ENCODE peak calls at places on chromosomes 1 and 21, in seven cellular contexts. Z is ovary, E is tibial nerve, L is H1, C is suprapubic skin, O is transverse colon, Y is upper lobe of left lung. D is an unnamed sample. For H3K27me3, the result is how much of the 10 kb centered on the place peaks cover.

GRCh38 chr1:228354390-228355320 is 52.0 kb downstream of the TRIM11 start:
- DNase-seq in Z (no peak), E (no peak), L (no peak), C (no peak), O (no peak), Y (peak), D (no peak)

GRCh38 chr1:229070168-229070567 is 200.7 kb upstream of the RAB4A start:
- DNase-seq in L (no peak), Z (peak), O (peak), E (peak), C (peak), Y (no peak), D (peak)

GRCh38 chr1:231162970-231163830 is 1.3 kb downstream of the TRIM67 start:
- DNase-seq in Z (no peak), L (peak), O (no peak), C (no peak), E (no peak), Y (peak), D (no peak)

GRCh38 chr1:96764469-96764868 is 42.9 kb downstream of the PTBP2 start:
- DNase-seq in Y (no peak), O (no peak), C (no peak), L (no peak), Z (no peak), E (no peak), D (no peak)

GRCh38 chr1:182061597-182061996 is at the start of gene ZNF648:
- DNase-seq in L (no peak), Z (no peak), C (no peak), Y (no peak), O (no peak), E (no peak), D (no peak)

GRCh38 chr21:42097860-42098259 is 26.7 kb downstream of the UMODL1 start:
- DNase-seq in C (no peak), Z (no peak), O (peak), L (no peak), Y (no peak), E (peak), D (no peak)

GRCh38 chr21:33025471-33026298 is at the start of gene OLIG2:
- DNase-seq in Y (peak), O (no peak), Z (no peak), E (no peak), C (no peak), L (peak), D (peak)

GRCh38 chr1:160083968-160084770 is 2.8 kb downstream of the KCNJ9 start:
- DNase-seq in O (peak), L (peak), Z (peak), E (peak), C (no peak), Y (peak), D (peak)

GRCh38 chr1:35807614-35808375 is at the start of gene AGO4:
- DNase-seq in E (peak), Y (peak), C (no peak), L (peak), Z (peak), O (peak), D (peak)

GRCh38 chr21:25901580-25901979 is 166.8 kb downstream of the GABPA start:
- DNase-seq in Y (no peak), E (no peak), O (no peak), L (no peak), Z (no peak), C (no peak), D (no peak)

GRCh38 chr1:10979483-10979920 is 33.0 kb upstream of the TARDBP start:
- DNase-seq in L (no peak), Y (no peak), Z (no peak), O (peak), C (peak), E (peak), D (peak)

GRCh38 chr1:220045356-220046051 is 801 bp downstream of the EPRS1 start:
- DNase-seq in Z (no peak), Y (no peak), L (no peak), E (no peak), C (no peak), O (no peak), D (no peak)

GRCh38 chr1:180501865-180502360 is 464 bp downstream of the ACBD6 start:
- DNase-seq in O (no peak), C (no peak), E (no peak), L (no peak), Z (no peak), Y (no peak), D (no peak)

GRCh38 chr1:11568687-11569086 is 85.5 kb downstream of the FBXO2 start:
- DNase-seq in Y (no peak), Z (no peak), E (no peak), C (no peak), L (no peak), O (no peak), D (no peak)

GRCh38 chr1:218025454-218025853 is 259.6 kb upstream of the RRP15 start:
- DNase-seq in Z (no peak), C (no peak), O (no peak), Y (no peak), L (no peak), E (no peak), D (no peak)

GRCh38 chr1:63891211-63891610 is 117.4 kb downstream of the ROR1 start:
- DNase-seq in L (no peak), E (no peak), C (no peak), Z (no peak), Y (no peak), O (no peak), D (no peak)

GRCh38 chr1:143735764-143736461 is 235.9 kb downstream of the FAM72C start:
- DNase-seq in E (no peak), Y (peak), Z (no peak), L (peak), C (no peak), O (no peak), D (no peak)

GRCh38 chr1:214762902-214763301 is 159.9 kb downstream of the CENPF start:
- DNase-seq in L (no peak), Y (no peak), E (no peak), O (no peak), Z (no peak), C (no peak), D (no peak)

GRCh38 chr1:64223329-64224151 is 20.1 kb downstream of the UBE2U start:
- DNase-seq in Y (no peak), Z (no peak), C (no peak), E (no peak), O (no peak), L (no peak), D (no peak)

GRCh38 chr1:65799601-65800000 is 6.9 kb downstream of the PDE4B start:
- DNase-seq in O (no peak), C (no peak), Y (no peak), L (no peak), E (no peak), Z (no peak), D (no peak)

GRCh38 chr1:14334336-14335176 is 263.9 kb upstream of the KAZN start:
- DNase-seq in Y (no peak), C (no peak), O (no peak), Z (no peak), E (no peak), L (no peak), D (no peak)

GRCh38 chr1:76084029-76084627 is 9.6 kb downstream of the ST6GALNAC3 start:
- DNase-seq in E (no peak), Y (no peak), O (no peak), L (no peak), Z (no peak), C (no peak), D (no peak)

GRCh38 chr1:224510880-224511645 is 76.5 kb upstream of the WDR26 start:
- DNase-seq in O (no peak), C (no peak), L (no peak), Z (no peak), Y (no peak), E (no peak), D (no peak)

GRCh38 chr1:9612162-9612845 is 23.6 kb downstream of the TMEM201 start:
- DNase-seq in C (no peak), E (no peak), Z (no peak), L (no peak), O (no peak), Y (peak), D (no peak)

GRCh38 chr1:236403905-236404696 is 10.0 kb downstream of the EDARADD start:
- DNase-seq in Z (no peak), Y (peak), C (no peak), O (no peak), L (no peak), E (no peak), D (no peak)

GRCh38 chr1:119327436-119328155 is 41.0 kb upstream of the HAO2 start:
- DNase-seq in C (no peak), E (peak), Z (peak), Y (peak), O (peak), L (peak), D (peak)

GRCh38 chr1:43872280-43872679 is 61.3 kb upstream of the ARTN start:
- DNase-seq in E (no peak), L (no peak), Y (no peak), O (no peak), C (no peak), Z (no peak), D (no peak)

GRCh38 chr1:67399594-67399993 is 30.6 kb downstream of the SERBP1 start:
- DNase-seq in E (no peak), Y (no peak), C (no peak), Z (no peak), L (no peak), O (no peak), D (no peak)

GRCh38 chr1:86380257-86380861 is 15.8 kb downstream of the ODF2L start:
- DNase-seq in E (no peak), Y (no peak), O (no peak), L (no peak), Z (no peak), C (no peak), D (no peak)

GRCh38 chr1:924619-925323 is 1.0 kb downstream of the SAMD11 start:
- DNase-seq in O (peak), Z (peak), E (no peak), C (no peak), Y (peak), L (peak), D (no peak)

GRCh38 chr1:234597894-234598293 is 12.1 kb downstream of the IRF2BP2 start:
- DNase-seq in O (peak), Z (no peak), Y (no peak), C (no peak), E (no peak), L (no peak), D (no peak)

GRCh38 chr1:109256085-109256484 is 6.7 kb downstream of the CELSR2 start:
- DNase-seq in E (no peak), C (no peak), Z (no peak), L (no peak), Y (no peak), O (no peak), D (no peak)

GRCh38 chr1:169245706-169246105 is 121.9 kb downstream of the NME7 start:
- DNase-seq in C (no peak), Y (no peak), E (no peak), O (no peak), Z (no peak), L (no peak), D (no peak)

GRCh38 chr21:26127918-26128317 is 42.7 kb downstream of the APP start:
- DNase-seq in C (no peak), O (no peak), Z (no peak), Y (no peak), E (no peak), L (no peak), D (no peak)

GRCh38 chr1:86846166-86846647 is 67.7 kb downstream of the SELENOF start:
- DNase-seq in E (peak), C (no peak), O (no peak), Y (no peak), Z (no peak), L (no peak), D (no peak)

GRCh38 chr1:222331765-222332164 is 216.1 kb downstream of the HHIPL2 start:
- DNase-seq in Z (no peak), O (no peak), E (no peak), Y (no peak), L (no peak), C (no peak), D (no peak)

GRCh38 chr1:176820292-176821056 is 344.0 kb downstream of the ASTN1 start:
- DNase-seq in Y (no peak), Z (no peak), E (no peak), L (no peak), O (no peak), C (no peak), D (no peak)

GRCh38 chr1:45355683-45356082 is 15.4 kb upstream of the MUTYH start:
- DNase-seq in Y (no peak), E (no peak), O (no peak), L (no peak), C (no peak), Z (no peak), D (no peak)

GRCh38 chr1:42325014-42325402 is 10.0 kb downstream of the FOXJ3 start:
- DNase-seq in C (no peak), L (no peak), O (no peak), Z (no peak), Y (no peak), E (no peak), D (no peak)

DNA sequence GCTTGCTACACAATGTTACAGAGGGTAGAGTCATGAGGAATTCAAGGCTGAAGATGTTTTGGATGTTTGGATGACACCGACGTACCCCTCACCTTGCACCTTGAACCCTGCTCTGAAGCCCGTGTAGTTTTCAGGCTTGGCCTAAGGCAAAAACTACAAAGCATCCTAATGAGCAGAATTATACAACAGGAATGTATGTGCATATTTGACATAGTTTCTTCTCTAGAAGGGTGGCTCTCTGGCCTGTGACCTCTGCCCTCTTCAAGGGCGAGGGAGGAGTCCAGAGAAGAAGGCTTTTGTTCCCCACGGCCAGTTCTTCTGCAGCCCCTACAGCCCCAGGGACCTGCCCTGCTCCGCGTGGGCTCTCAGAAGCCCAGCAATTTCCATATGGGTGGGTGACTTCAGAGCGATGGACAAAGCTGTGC is 43.3 kb downstream of the L1TD1 start:
- DNase-seq in O (no peak), L (no peak), E (no peak), C (no peak), Y (no peak), Z (no peak), D (no peak)
- TF ChIP-seq EP300 in O (no peak), L (no peak), E (no peak), C (no peak), Y (no peak), Z (no peak), D (no peak)

DNA sequence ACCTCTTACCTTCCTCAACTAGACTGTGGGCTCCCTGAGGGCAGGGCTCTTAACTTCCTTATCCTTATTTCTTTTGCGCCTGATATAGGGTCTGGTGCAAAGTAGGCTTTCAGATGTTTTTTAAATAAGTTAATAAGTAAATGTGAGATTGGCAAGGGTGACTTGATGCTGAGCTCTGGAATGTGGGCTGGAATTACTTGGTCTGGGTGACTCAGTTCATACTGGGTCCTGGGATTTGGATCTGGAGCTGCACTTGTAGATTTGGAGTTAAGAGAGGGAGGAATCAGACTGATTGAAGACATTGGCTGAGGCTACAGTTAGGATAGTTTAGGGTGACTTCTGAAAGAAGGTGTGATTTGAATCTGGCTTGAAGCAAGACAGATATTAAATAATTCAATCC is 190.9 kb downstream of the GIPC2 start:
- DNase-seq in L (no peak), O (no peak), Y (no peak), C (no peak), Z (no peak), E (no peak), D (no peak)
- H3K27me3 ChIP-seq in L (half or more), O (under half), Y (under half), C (under half), Z (under half), E (under half), D (under half)

GRCh38 chr1:38014171-38014570 is 1.6 kb downstream of the UTP11 start:
- DNase-seq in Z (no peak), L (no peak), C (no peak), O (no peak), Y (no peak), E (no peak), D (no peak)
- TF ChIP-seq CTCF in Z (no peak), L (no peak), C (no peak), O (no peak), Y (no peak), E (no peak), D (no peak)

DNA sequence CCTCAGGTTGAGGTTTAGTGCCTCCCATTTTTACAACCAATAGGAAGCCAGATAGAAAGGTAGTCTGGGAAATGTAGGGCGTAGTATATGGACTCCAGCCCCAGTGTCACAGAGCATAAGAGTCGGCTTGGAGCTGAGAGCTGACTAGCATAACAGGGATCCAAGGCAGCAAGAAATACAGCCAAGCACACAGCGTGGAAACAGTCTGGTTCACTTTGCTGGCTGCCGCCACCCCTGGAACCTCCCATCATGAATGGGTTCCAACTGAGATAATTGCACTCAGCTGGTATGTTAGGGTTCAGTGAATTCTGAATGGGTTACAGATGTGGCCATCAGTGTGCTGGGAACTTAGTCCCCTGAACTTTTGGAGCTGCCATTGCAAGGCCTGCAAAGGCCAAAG is 76.7 kb upstream of the GPR88 start:
- DNase-seq in O (no peak), E (no peak), C (no peak), Y (no peak), Z (no peak), L (no peak), D (peak)
- TF ChIP-seq EP300 in O (no peak), E (no peak), C (no peak), Y (no peak), Z (no peak), L (no peak), D (no peak)

DNA sequence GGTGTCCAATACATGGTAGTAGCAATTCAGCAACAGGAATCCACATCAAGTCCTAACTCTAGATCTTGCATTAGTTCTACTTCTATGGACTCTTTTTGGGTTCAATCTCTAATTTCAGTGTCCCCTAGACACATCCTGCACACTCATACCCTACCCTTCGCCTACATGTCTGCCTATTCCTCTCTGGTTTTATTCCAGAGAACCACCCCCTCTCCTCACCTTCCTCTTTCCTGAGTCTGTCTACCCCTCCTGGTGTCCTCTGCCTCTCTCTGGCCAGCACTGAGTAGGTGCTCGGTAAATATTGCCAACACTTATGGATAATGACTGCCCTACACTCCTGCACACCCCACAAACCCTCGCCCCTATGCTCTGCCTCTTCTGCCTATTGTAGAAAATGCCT is 9.5 kb downstream of the TAL1 start:
- DNase-seq in C (no peak), Y (no peak), Z (no peak), L (no peak), E (no peak), O (no peak), D (no peak)
- H3K27me3 ChIP-seq in C (half or more), Y (under half), Z (under half), L (half or more), E (under half), O (half or more), D (under half)

DNA sequence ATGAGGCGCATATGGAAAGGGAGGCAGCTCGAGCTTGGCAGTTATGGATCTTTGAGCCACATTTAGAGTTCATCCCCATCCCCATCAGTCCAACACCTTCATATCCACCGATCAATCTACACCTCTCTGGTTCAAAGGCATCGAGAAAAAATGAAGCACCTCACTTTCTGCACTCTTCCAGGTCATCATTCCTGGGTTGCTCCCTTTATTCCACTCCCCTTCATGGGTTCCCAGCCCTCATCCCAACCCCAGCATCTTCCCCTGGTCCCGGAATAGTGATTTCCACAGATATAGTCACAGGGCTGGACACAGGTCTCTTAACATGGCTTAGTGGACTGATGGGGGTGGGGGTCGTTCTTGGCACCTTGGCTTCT is 354 bp downstream of the HAPLN2 start:
- DNase-seq in Y (no peak), L (no peak), E (no peak), Z (no peak), C (no peak), O (no peak), D (no peak)
- TF ChIP-seq CTCF in Y (no peak), L (no peak), E (no peak), Z (no peak), C (no peak), O (no peak), D (no peak)

D was measured in sigmoid colon.